ENCODE peak calls at places on chromosomes 2 and 18, in nine cellular contexts. P is T-helper 2 cell, Y is thoracic aorta, C is NB4, K is SK-N-MC, X is PC-9, A is NCI-H748 treated with DMSO at 0.1 percent for 48 hours, G is HL-60, S is NCI-H1105. O is an unnamed sample.
A peak's percentile ranks its signal among the peaks of the same experiment; 100 is the strongest.

GRCh38 chr2:33241581-33241980 is 234.9 kb upstream of the RASGRP3 start:
- DNase-seq in S (no peak), C (no peak), Y (no peak), X (no peak), A (no peak), P (no peak), G (no peak), K (no peak), O (no peak)

GRCh38 chr2:99481941-99482340 is 7.9 kb downstream of the REV1 start:
- DNase-seq in X (no peak), Y (no peak), G (no peak), A (no peak), S (no peak), C (peak; percentile 38), P (no peak), K (no peak), O (no peak)

GRCh38 chr2:24163186-24163585 is 11.7 kb upstream of the FAM228A start:
- DNase-seq in A (no peak), X (no peak), C (peak; percentile 66), G (no peak), P (no peak), Y (no peak), K (no peak), S (no peak), O (no peak)

GRCh38 chr2:162022290-162022945 is 51.6 kb downstream of the DPP4 start:
- DNase-seq in P (no peak), X (no peak), A (no peak), K (no peak), Y (no peak), S (no peak), C (no peak), G (no peak), O (no peak)

GRCh38 chr18:12057419-12058039 is 36.1 kb upstream of the ANKRD62 start:
- DNase-seq in P (no peak), K (no peak), G (no peak), S (no peak), Y (no peak), C (no peak), X (no peak), A (no peak), O (no peak)

GRCh38 chr2:25749676-25750075 is 76.3 kb upstream of the DTNB start:
- DNase-seq in Y (no peak), S (no peak), G (no peak), C (no peak), P (no peak), K (no peak), X (no peak), A (no peak), O (no peak)

GRCh38 chr18:79399275-79400081 is 3.7 kb downstream of the NFATC1 start:
- DNase-seq in K (no peak), X (no peak), C (no peak), A (no peak), P (no peak), Y (no peak), G (no peak), S (no peak), O (no peak)

GRCh38 chr18:4004176-4004829 is 450.8 kb downstream of the DLGAP1 start:
- DNase-seq in P (no peak), X (no peak), Y (no peak), S (no peak), G (no peak), C (no peak), A (no peak), K (peak; percentile 88), O (no peak)

GRCh38 chr2:171407030-171407707 is 26.6 kb downstream of the METTL8 start:
- DNase-seq in C (peak; percentile 46), K (no peak), A (no peak), Y (no peak), S (no peak), G (no peak), P (no peak), X (no peak), O (no peak)

GRCh38 chr18:74493689-74494088 is 2.5 kb upstream of the CNDP2 start:
- DNase-seq in C (peak; percentile 58), P (peak; percentile 51), X (peak; percentile 25), S (peak; percentile 22), A (peak; percentile 32), Y (no peak), G (no peak), K (no peak), O (no peak)

GRCh38 chr2:212536385-212537310 is 2.0 kb downstream of the ERBB4 start:
- DNase-seq in G (no peak), S (no peak), A (peak; percentile 79), K (no peak), Y (no peak), X (peak; percentile 4), C (no peak), P (no peak), O (peak; percentile 68)

GRCh38 chr18:5973079-5973478 is 77.8 kb upstream of the TMEM200C start:
- DNase-seq in S (no peak), A (no peak), X (no peak), P (no peak), G (no peak), C (no peak), Y (no peak), K (no peak), O (no peak)

GRCh38 chr2:234403074-234403473 is 93.8 kb downstream of the ARL4C start:
- DNase-seq in Y (no peak), S (no peak), K (no peak), P (no peak), G (no peak), A (no peak), C (no peak), X (no peak), O (no peak)

GRCh38 chr2:210310550-210310949 is 4.4 kb downstream of the MYL1 start:
- DNase-seq in S (no peak), Y (no peak), A (no peak), G (no peak), P (no peak), X (no peak), K (no peak), C (no peak), O (no peak)

GRCh38 chr18:69916412-69916811 is 31.3 kb downstream of the CD226 start:
- DNase-seq in S (no peak), X (no peak), C (no peak), Y (no peak), A (no peak), P (no peak), K (no peak), G (no peak), O (no peak)

GRCh38 chr18:35506024-35506712 is 8.4 kb upstream of the INO80C start:
- DNase-seq in A (no peak), K (no peak), X (no peak), G (no peak), Y (no peak), P (no peak), C (no peak), S (no peak), O (no peak)

GRCh38 chr2:194003911-194004310 is 1653.1 kb upstream of the SLC39A10 start:
- DNase-seq in A (no peak), Y (no peak), P (no peak), C (no peak), G (no peak), X (no peak), K (no peak), S (no peak), O (no peak)

GRCh38 chr2:36413218-36413617 is 57.6 kb downstream of the CRIM1 start:
- DNase-seq in S (no peak), P (no peak), A (no peak), G (no peak), Y (no peak), X (no peak), K (no peak), C (no peak), O (peak; percentile 29)

GRCh38 chr2:74646201-74646600 is 1.9 kb downstream of the M1AP start:
- DNase-seq in X (no peak), A (no peak), G (no peak), K (no peak), S (no peak), P (no peak), Y (no peak), C (no peak), O (no peak)

GRCh38 chr2:126446106-126446695 is 209.8 kb upstream of the GYPC start:
- DNase-seq in X (no peak), S (no peak), A (no peak), P (no peak), C (no peak), K (no peak), G (no peak), Y (no peak), O (no peak)

GRCh38 chr2:47299555-47299954 is 103.4 kb upstream of the MSH2 start:
- DNase-seq in G (no peak), C (peak; percentile 38), A (no peak), X (peak; percentile 59), S (no peak), Y (no peak), P (no peak), K (no peak), O (no peak)

GRCh38 chr2:157257312-157258252 is at the start of gene GALNT5:
- DNase-seq in C (no peak), K (no peak), Y (no peak), X (peak; percentile 16), P (no peak), A (peak; percentile 28), S (no peak), G (no peak), O (no peak)

GRCh38 chr2:128359841-128360240 is 41.2 kb upstream of the HS6ST1 start:
- DNase-seq in P (no peak), A (no peak), G (no peak), X (no peak), K (no peak), Y (no peak), C (no peak), S (no peak), O (no peak)

GRCh38 chr2:236776695-236777251 is 207.1 kb downstream of the ACKR3 start:
- DNase-seq in S (no peak), P (no peak), A (no peak), C (no peak), Y (peak; percentile 56), K (no peak), X (peak; percentile 49), G (no peak), O (no peak)

GRCh38 chr18:60235164-60235563 is 137.4 kb downstream of the MC4R start:
- DNase-seq in X (no peak), A (no peak), G (no peak), K (no peak), C (no peak), P (no peak), S (no peak), Y (no peak), O (no peak)

O was measured in globus pallidus.